ENCODE peak calls at places on chromosomes 13 and 19, in six cellular contexts. C, B, K, O, V and D are unnamed samples.

GRCh38 chr19:19643158-19644053 is at the start of gene GMIP:
- DNase-seq in B (peak; percentile 74), K (no peak), C (peak; percentile 96), V (peak; percentile 94), O (peak; percentile 64), D (peak; percentile 99)

GRCh38 chr19:17079710-17080440 is 4.3 kb downstream of the MYO9B start:
- DNase-seq in K (peak; percentile 84), C (no peak), O (peak; percentile 49), V (peak; percentile 78), B (peak; percentile 60), D (peak; percentile 72)

GRCh38 chr13:113724780-113725315 is 34.2 kb upstream of the TMEM255B start:
- DNase-seq in C (peak; percentile 93), K (peak; percentile 12), V (peak; percentile 72), O (peak; percentile 31), B (peak; percentile 81), D (peak; percentile 93)

GRCh38 chr19:29714953-29715694 is at the start of gene C19orf12:
- DNase-seq in C (peak; percentile 81), B (peak; percentile 49), K (no peak), V (peak; percentile 63), O (no peak), D (peak; percentile 88)

GRCh38 chr13:40120288-40120687 is 464.8 kb downstream of the COG6 start:
- DNase-seq in V (no peak), B (no peak), C (no peak), K (no peak), O (no peak), D (no peak)

GRCh38 chr19:18392417-18392816 is 5.0 kb downstream of the LRRC25 start:
- DNase-seq in V (peak; percentile 44), K (no peak), B (peak; percentile 64), C (no peak), O (no peak), D (no peak)

GRCh38 chr19:47107953-47108746 is 5.4 kb downstream of the ZC3H4 start:
- DNase-seq in K (no peak), B (no peak), C (peak; percentile 51), V (no peak), O (no peak), D (no peak)

GRCh38 chr13:28705734-28706133 is 13.0 kb downstream of the SLC46A3 start:
- DNase-seq in V (no peak), B (no peak), O (no peak), K (no peak), C (no peak), D (no peak)

GRCh38 chr13:31887311-31887710 is 144.3 kb upstream of the FRY start:
- DNase-seq in V (no peak), C (no peak), O (no peak), K (no peak), B (no peak), D (no peak)

GRCh38 chr13:29464105-29464679 is 131.3 kb downstream of the SLC7A1 start:
- DNase-seq in O (no peak), K (no peak), V (no peak), C (no peak), B (no peak), D (no peak)

GRCh38 chr19:28045621-28046020 is 1167.3 kb downstream of the UQCRFS1 start:
- DNase-seq in K (no peak), V (no peak), C (no peak), B (no peak), O (no peak), D (no peak)

GRCh38 chr13:65725001-65725400 is 1505.1 kb downstream of the PCDH9 start:
- DNase-seq in B (no peak), V (no peak), K (no peak), O (no peak), C (no peak), D (no peak)

GRCh38 chr13:97259787-97260641 is 37.9 kb downstream of the MBNL2 start:
- DNase-seq in V (no peak), C (no peak), K (no peak), O (no peak), B (no peak), D (no peak)

GRCh38 chr19:22945560-22945959 is 57.4 kb downstream of the ZNF728 start:
- DNase-seq in C (no peak), V (no peak), B (no peak), O (no peak), K (no peak), D (no peak)

GRCh38 chr13:76708138-76708537 is 178.1 kb downstream of the KCTD12 start:
- DNase-seq in K (no peak), C (no peak), B (no peak), O (no peak), V (no peak), D (no peak)

GRCh38 chr13:25018729-25019115 is 77.2 kb upstream of the PABPC3 start:
- DNase-seq in K (no peak), B (no peak), O (no peak), C (peak; percentile 73), V (no peak), D (peak; percentile 56)

GRCh38 chr13:107834717-107835116 is 380.6 kb downstream of the LIG4 start:
- DNase-seq in B (no peak), O (no peak), C (no peak), K (no peak), V (no peak), D (no peak)

GRCh38 chr19:6272913-6273600 is 6.7 kb downstream of the MLLT1 start:
- DNase-seq in O (no peak), V (no peak), C (no peak), B (no peak), K (no peak), D (peak; percentile 62)

GRCh38 chr19:6275170-6275744 is 4.5 kb downstream of the MLLT1 start:
- DNase-seq in B (no peak), O (no peak), K (no peak), V (no peak), C (no peak), D (peak; percentile 26)

GRCh38 chr19:6276447-6276846 is 3.3 kb downstream of the MLLT1 start:
- DNase-seq in K (no peak), O (no peak), B (peak; percentile 54), V (peak; percentile 32), C (no peak), D (peak; percentile 31)

GRCh38 chr19:6273701-6274601 is 5.8 kb downstream of the MLLT1 start:
- DNase-seq in O (no peak), C (no peak), B (peak; percentile 90), V (peak; percentile 28), K (no peak), D (peak; percentile 66)

GRCh38 chr19:6274756-6275155 is 5.0 kb downstream of the MLLT1 start:
- DNase-seq in V (no peak), C (no peak), O (no peak), B (no peak), K (no peak), D (peak; percentile 43)
- H3K4me3 ChIP-seq in V (no peak overlapping the region), C (no peak overlapping the region), O (no peak overlapping the region), B (no peak overlapping the region), K (no peak overlapping the region), D (no peak overlapping the region)

GRCh38 chr19:36837902-36838783 is at the start of gene ZNF790:
- DNase-seq in V (peak; percentile 75), C (peak; percentile 96), B (peak; percentile 91), K (peak; percentile 53), O (peak; percentile 64), D (peak; percentile 88)
- H3K36me3 ChIP-seq in V (peaks cover 8% of the 10 kb centered on the region), C (peaks cover 13% of the 10 kb centered on the region), B (peaks cover 4% of the 10 kb centered on the region), K (peaks cover 3% of the 10 kb centered on the region), O (peaks cover 38% of the 10 kb centered on the region), D (peaks cover 1% of the 10 kb centered on the region)

GRCh38 chr13:105338044-105338443 is 1197.4 kb downstream of the EFNB2 start:
- DNase-seq in C (no peak), V (no peak), K (no peak), O (no peak), B (no peak), D (no peak)
- H3K4me3 ChIP-seq in C (no peak overlapping the region), V (no peak overlapping the region), K (no peak overlapping the region), O (no peak overlapping the region), B (no peak overlapping the region), D (no peak overlapping the region)

GRCh38 chr19:8459520-8460260 is 14.9 kb downstream of the HNRNPM start:
- DNase-seq in V (no peak), C (no peak), B (no peak), K (no peak), O (no peak), D (no peak)
- H3K36me3 ChIP-seq in V (peaks cover 34% of the 10 kb centered on the region), C (peaks cover 98% of the 10 kb centered on the region), B (peaks cover 12% of the 10 kb centered on the region), K (peaks cover 59% of the 10 kb centered on the region), O (peaks cover 83% of the 10 kb centered on the region), D (peaks cover 26% of the 10 kb centered on the region)

GRCh38 chr19:48741222-48741999 is 1.0 kb upstream of the RASIP1 start:
- DNase-seq in B (no peak), C (peak; percentile 92), K (no peak), O (no peak), V (no peak), D (peak; percentile 97)
- H3K4me3 ChIP-seq in B (peak overlapping the region; percentile 22), C (no peak overlapping the region), K (no peak overlapping the region), O (no peak overlapping the region), V (no peak overlapping the region), D (peak overlapping the region; percentile 26)

DNA sequence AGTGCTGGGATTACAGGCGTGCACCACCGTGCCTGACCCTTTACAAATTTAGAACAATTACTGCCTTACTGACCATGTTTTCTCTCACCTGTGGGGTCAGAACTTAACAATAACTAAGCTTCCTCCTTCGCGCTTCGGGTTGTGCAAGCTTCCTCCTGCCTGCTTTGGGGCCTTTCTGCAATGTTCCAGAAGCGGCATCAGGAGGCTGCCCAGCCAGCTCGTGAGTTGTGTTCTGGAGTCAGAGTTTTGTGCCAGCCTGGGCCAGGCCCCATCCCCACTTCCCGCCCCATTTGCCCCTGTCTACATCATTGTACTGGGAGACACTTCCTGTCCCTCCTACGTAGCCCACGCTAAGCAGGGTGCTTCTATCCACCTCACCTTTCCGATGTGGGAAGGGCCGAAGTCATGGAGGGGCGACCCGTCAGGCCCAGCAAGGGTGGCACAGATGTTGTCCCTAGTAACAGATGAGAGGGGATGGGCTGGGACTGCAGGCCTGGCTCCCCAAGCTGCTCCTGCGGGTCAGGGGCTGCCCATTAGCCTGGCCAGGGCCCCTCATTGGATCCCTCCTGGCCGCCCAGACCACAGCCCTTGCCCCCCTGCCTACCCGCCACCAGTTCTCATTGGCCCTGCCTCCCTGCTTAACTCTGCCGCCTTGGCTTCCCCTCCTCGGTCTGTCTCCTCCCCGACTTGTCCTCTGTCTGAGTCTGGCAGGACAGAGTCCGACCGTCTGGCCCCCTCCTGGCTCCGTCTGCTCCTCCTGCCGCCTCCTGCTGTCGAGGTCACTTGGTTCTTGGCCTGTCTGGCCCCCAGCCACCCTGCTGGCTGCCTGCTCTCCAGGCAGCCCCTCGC is 13.5 kb downstream of the UHRF1 start:
- DNase-seq in C (no peak), K (no peak), V (no peak), B (no peak), O (no peak), D (peak; percentile 54)
- H3K36me3 ChIP-seq in C (peaks cover 7% of the 10 kb centered on the region), K (peaks cover 3% of the 10 kb centered on the region), V (no peaks in the 10 kb centered on the region), B (no peaks in the 10 kb centered on the region), O (no peaks in the 10 kb centered on the region), D (peaks cover 2% of the 10 kb centered on the region)

DNA sequence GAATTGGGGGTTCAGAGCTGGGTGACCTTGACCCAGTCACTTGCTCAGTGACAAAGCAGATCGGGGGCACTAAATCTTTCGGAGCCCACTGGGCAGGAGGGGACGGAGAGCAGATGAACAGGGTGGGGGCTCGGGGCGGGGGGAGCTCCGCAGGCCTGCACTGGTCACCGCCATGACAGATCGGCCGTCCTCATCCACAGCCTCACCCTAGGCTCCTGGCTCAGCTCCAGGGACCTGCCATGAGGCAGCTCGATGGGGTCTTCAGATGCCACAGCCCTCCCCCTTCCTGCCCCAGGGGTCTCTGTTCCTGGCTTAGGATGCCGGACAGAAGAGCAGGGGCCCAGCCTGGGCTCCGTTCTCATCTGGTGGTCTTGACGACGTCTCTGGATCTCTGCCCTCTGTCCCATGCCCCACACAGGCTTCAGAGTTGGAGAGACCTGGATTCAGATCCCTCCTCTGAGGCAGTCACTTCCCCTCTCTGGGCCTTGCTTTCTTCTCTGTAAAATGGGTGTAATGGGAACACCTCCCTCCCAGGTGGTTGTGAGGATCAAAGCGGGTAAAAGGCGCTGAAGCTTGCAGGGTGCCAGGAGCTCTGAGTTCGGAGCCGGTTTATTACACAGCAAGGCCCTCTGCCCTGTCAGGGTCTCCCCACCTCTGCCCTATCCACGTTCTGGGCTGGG is 3.0 kb downstream of the KDM4B start:
- DNase-seq in K (no peak), B (no peak), C (no peak), V (no peak), O (no peak), D (no peak)
- H3K4me3 ChIP-seq in K (peak overlapping the region; percentile 95), B (no peak overlapping the region), C (no peak overlapping the region), V (peak overlapping the region; percentile 91), O (no peak overlapping the region), D (no peak overlapping the region)